ENCODE peak calls at places on chromosomes 7 and 10, in nine cellular contexts. One of them, this sample, is unnamed.

GRCh38 chr10:52232561-52233350 is 81.3 kb upstream of the DKK1 start:
- DNase-seq in cardiac muscle cell: peak
- DNase-seq in AG04450: no peak
- DNase-seq in DND-41: no peak
- DNase-seq in fibroblast of pulmonary artery: peak
- DNase-seq in astrocyte of the spinal cord: no peak
- DNase-seq in heart right ventricle: no peak
- DNase-seq in BE2C: no peak
- DNase-seq in BJ: no peak
- DNase-seq in this sample: no peak

GRCh38 chr10:97762816-97763215 is 9.0 kb downstream of the SFRP5 start:
- DNase-seq in astrocyte of the spinal cord: peak
- DNase-seq in fibroblast of pulmonary artery: peak
- DNase-seq in DND-41: no peak
- DNase-seq in AG04450: no peak
- DNase-seq in heart right ventricle: no peak
- DNase-seq in BJ: no peak
- DNase-seq in cardiac muscle cell: peak
- DNase-seq in BE2C: no peak
- DNase-seq in this sample: no peak

GRCh38 chr7:12961910-12962309 is 274.5 kb downstream of the ARL4A start:
- DNase-seq in AG04450: no peak
- DNase-seq in heart right ventricle: peak
- DNase-seq in astrocyte of the spinal cord: no peak
- DNase-seq in fibroblast of pulmonary artery: no peak
- DNase-seq in DND-41: no peak
- DNase-seq in cardiac muscle cell: peak
- DNase-seq in BJ: no peak
- DNase-seq in BE2C: no peak
- DNase-seq in this sample: no peak

GRCh38 chr10:55370021-55370420 is 569.0 kb upstream of the PCDH15 start:
- DNase-seq in BE2C: no peak
- DNase-seq in cardiac muscle cell: no peak
- DNase-seq in AG04450: no peak
- DNase-seq in BJ: peak
- DNase-seq in heart right ventricle: no peak
- DNase-seq in DND-41: no peak
- DNase-seq in fibroblast of pulmonary artery: peak
- DNase-seq in astrocyte of the spinal cord: peak
- DNase-seq in this sample: no peak

GRCh38 chr10:114328876-114329275 is 75.4 kb downstream of the AFAP1L2 start:
- DNase-seq in fibroblast of pulmonary artery: no peak
- DNase-seq in AG04450: no peak
- DNase-seq in BE2C: no peak
- DNase-seq in DND-41: no peak
- DNase-seq in heart right ventricle: peak
- DNase-seq in astrocyte of the spinal cord: no peak
- DNase-seq in cardiac muscle cell: no peak
- DNase-seq in BJ: no peak
- DNase-seq in this sample: no peak

GRCh38 chr10:14282271-14282670 is 48.5 kb downstream of the FRMD4A start:
- DNase-seq in DND-41: no peak
- DNase-seq in AG04450: no peak
- DNase-seq in fibroblast of pulmonary artery: no peak
- DNase-seq in BJ: peak
- DNase-seq in heart right ventricle: no peak
- DNase-seq in cardiac muscle cell: no peak
- DNase-seq in astrocyte of the spinal cord: no peak
- DNase-seq in BE2C: no peak
- DNase-seq in this sample: no peak

GRCh38 chr10:76287856-76288255 is 856.4 kb downstream of the LRMDA start:
- DNase-seq in cardiac muscle cell: no peak
- DNase-seq in DND-41: no peak
- DNase-seq in fibroblast of pulmonary artery: peak
- DNase-seq in heart right ventricle: no peak
- DNase-seq in BJ: no peak
- DNase-seq in astrocyte of the spinal cord: no peak
- DNase-seq in AG04450: no peak
- DNase-seq in BE2C: no peak
- DNase-seq in this sample: no peak

GRCh38 chr7:29386196-29386765 is 177.4 kb upstream of the PRR15 start:
- DNase-seq in astrocyte of the spinal cord: no peak
- DNase-seq in heart right ventricle: no peak
- DNase-seq in BJ: no peak
- DNase-seq in fibroblast of pulmonary artery: no peak
- DNase-seq in DND-41: no peak
- DNase-seq in cardiac muscle cell: no peak
- DNase-seq in BE2C: no peak
- DNase-seq in AG04450: no peak
- DNase-seq in this sample: no peak

GRCh38 chr10:25933653-25934608 is at the start of gene MYO3A:
- DNase-seq in AG04450: no peak
- DNase-seq in fibroblast of pulmonary artery: no peak
- DNase-seq in astrocyte of the spinal cord: no peak
- DNase-seq in cardiac muscle cell: peak
- DNase-seq in BJ: no peak
- DNase-seq in BE2C: no peak
- DNase-seq in DND-41: no peak
- DNase-seq in heart right ventricle: no peak
- DNase-seq in this sample: no peak

GRCh38 chr10:82256275-82256674 is 381.3 kb downstream of the NRG3 start:
- DNase-seq in DND-41: no peak
- DNase-seq in heart right ventricle: no peak
- DNase-seq in fibroblast of pulmonary artery: no peak
- DNase-seq in astrocyte of the spinal cord: no peak
- DNase-seq in AG04450: no peak
- DNase-seq in BJ: no peak
- DNase-seq in BE2C: no peak
- DNase-seq in cardiac muscle cell: no peak
- DNase-seq in this sample: no peak

GRCh38 chr7:32910195-32910594 is 18.6 kb upstream of the KBTBD2 start:
- DNase-seq in cardiac muscle cell: no peak
- DNase-seq in BE2C: no peak
- DNase-seq in fibroblast of pulmonary artery: no peak
- DNase-seq in DND-41: no peak
- DNase-seq in AG04450: no peak
- DNase-seq in heart right ventricle: no peak
- DNase-seq in astrocyte of the spinal cord: no peak
- DNase-seq in BJ: no peak
- DNase-seq in this sample: no peak

GRCh38 chr7:138091073-138091472 is 14.8 kb downstream of the AKR1D1 start:
- DNase-seq in BJ: no peak
- DNase-seq in cardiac muscle cell: no peak
- DNase-seq in astrocyte of the spinal cord: no peak
- DNase-seq in AG04450: no peak
- DNase-seq in BE2C: no peak
- DNase-seq in heart right ventricle: no peak
- DNase-seq in fibroblast of pulmonary artery: no peak
- DNase-seq in DND-41: no peak
- DNase-seq in this sample: no peak

GRCh38 chr10:17407040-17407439 is 47.4 kb downstream of the ST8SIA6 start:
- DNase-seq in cardiac muscle cell: no peak
- DNase-seq in fibroblast of pulmonary artery: no peak
- DNase-seq in BJ: no peak
- DNase-seq in BE2C: no peak
- DNase-seq in DND-41: no peak
- DNase-seq in heart right ventricle: no peak
- DNase-seq in AG04450: no peak
- DNase-seq in astrocyte of the spinal cord: no peak
- DNase-seq in this sample: no peak

GRCh38 chr7:43660141-43660540 is 69.2 kb downstream of the COA1 start:
- DNase-seq in AG04450: no peak
- DNase-seq in astrocyte of the spinal cord: no peak
- DNase-seq in BJ: no peak
- DNase-seq in heart right ventricle: no peak
- DNase-seq in fibroblast of pulmonary artery: no peak
- DNase-seq in BE2C: no peak
- DNase-seq in cardiac muscle cell: no peak
- DNase-seq in DND-41: no peak
- DNase-seq in this sample: no peak

GRCh38 chr7:144100607-144101006 is 8.8 kb upstream of the OR2A2 start:
- DNase-seq in AG04450: no peak
- DNase-seq in fibroblast of pulmonary artery: no peak
- DNase-seq in DND-41: no peak
- DNase-seq in BJ: no peak
- DNase-seq in heart right ventricle: no peak
- DNase-seq in cardiac muscle cell: no peak
- DNase-seq in BE2C: no peak
- DNase-seq in astrocyte of the spinal cord: no peak
- DNase-seq in this sample: no peak

GRCh38 chr7:70410134-70410750 is 721.7 kb upstream of the GALNT17 start:
- DNase-seq in fibroblast of pulmonary artery: no peak
- DNase-seq in BJ: no peak
- DNase-seq in astrocyte of the spinal cord: no peak
- DNase-seq in BE2C: no peak
- DNase-seq in cardiac muscle cell: no peak
- DNase-seq in AG04450: no peak
- DNase-seq in heart right ventricle: no peak
- DNase-seq in DND-41: no peak
- DNase-seq in this sample: no peak

GRCh38 chr10:11874568-11875182 is 51.5 kb downstream of the PROSER2 start:
- DNase-seq in heart right ventricle: peak
- DNase-seq in BJ: no peak
- DNase-seq in astrocyte of the spinal cord: peak
- DNase-seq in fibroblast of pulmonary artery: peak
- DNase-seq in AG04450: no peak
- DNase-seq in cardiac muscle cell: peak
- DNase-seq in DND-41: peak
- DNase-seq in BE2C: peak
- DNase-seq in this sample: no peak

DNA sequence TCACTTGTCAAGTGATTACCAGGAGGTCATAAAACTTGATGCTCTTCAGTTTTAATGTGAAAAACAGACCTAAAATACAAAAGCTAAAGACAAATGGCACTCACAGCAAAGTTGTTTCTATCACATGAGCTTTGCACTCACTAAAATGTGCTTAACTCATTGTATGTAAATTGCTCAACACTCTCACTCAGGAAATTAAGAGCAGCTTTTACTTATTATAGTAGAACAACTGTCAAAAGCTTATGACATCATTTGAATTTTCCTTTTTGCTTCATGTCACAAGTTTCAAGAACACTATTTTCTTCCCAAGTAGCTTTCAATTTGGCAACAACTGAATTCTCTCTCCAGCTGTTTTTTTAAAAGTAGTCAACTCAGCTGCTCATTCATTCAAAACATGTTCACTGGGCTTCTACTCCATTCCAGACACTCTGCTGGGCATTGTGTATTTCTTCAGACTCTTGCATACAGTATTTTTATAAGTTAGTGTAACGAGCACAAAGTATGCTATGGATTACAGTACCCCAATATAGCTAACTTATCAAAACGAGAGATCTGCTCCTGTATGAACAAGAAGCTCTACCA is 46.9 kb downstream of the ATE1 start:
- DNase-seq in heart right ventricle: no peak
- DNase-seq in DND-41: no peak
- DNase-seq in fibroblast of pulmonary artery: peak
- DNase-seq in cardiac muscle cell: no peak
- DNase-seq in AG04450: no peak
- DNase-seq in BJ: no peak
- DNase-seq in BE2C: no peak
- DNase-seq in astrocyte of the spinal cord: no peak
- DNase-seq in this sample: no peak
- H3K4me3 ChIP-seq in heart right ventricle: no peak
- H3K4me3 ChIP-seq in DND-41: no peak
- H3K4me3 ChIP-seq in fibroblast of pulmonary artery: no peak
- H3K4me3 ChIP-seq in cardiac muscle cell: no peak
- H3K4me3 ChIP-seq in AG04450: no peak
- H3K4me3 ChIP-seq in BJ: no peak
- H3K4me3 ChIP-seq in BE2C: no peak
- H3K4me3 ChIP-seq in astrocyte of the spinal cord: no peak
- H3K4me3 ChIP-seq in this sample: no peak

DNA sequence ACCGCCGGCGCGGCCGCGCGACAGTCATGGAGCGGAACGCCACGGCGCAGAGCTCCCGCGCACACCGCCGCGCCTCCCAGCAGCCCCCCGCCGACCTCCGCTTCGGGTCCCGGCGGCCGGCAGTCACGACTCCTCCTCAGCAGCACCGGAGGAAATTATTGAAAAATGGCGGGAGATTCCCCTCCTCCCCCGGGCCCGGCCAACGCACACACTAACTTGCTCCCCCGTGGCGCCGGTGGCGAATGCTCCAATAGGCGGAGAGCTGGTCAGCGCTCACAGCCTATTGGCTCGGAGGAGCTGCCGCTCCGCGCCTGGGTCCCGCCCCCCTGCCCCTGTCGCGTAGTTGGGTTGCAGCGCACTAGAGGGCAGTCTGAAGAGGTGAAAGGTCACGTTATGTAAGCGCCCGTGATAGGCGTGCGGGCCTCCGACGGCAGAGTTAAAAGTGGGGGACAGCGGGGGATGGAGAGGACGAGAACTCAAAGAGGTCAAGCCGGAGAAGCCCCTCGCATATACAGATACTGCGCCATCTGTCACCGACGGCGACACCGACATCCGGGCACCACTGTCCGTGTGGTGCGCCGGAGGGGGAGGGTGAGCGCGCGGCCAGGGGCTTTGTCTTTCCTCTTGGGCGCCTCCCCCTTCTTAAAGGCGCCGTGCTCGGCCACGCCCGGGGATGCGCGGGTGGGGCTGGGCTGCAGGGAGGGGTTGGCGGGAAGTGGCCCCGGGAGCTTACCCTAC is at the start of gene BAZ1B:
- DNase-seq in BJ: peak
- DNase-seq in cardiac muscle cell: peak
- DNase-seq in astrocyte of the spinal cord: peak
- DNase-seq in DND-41: peak
- DNase-seq in heart right ventricle: peak
- DNase-seq in BE2C: peak
- DNase-seq in AG04450: peak
- DNase-seq in fibroblast of pulmonary artery: peak
- DNase-seq in this sample: peak
- TF ChIP-seq CTCF in BJ: peak
- TF ChIP-seq CTCF in cardiac muscle cell: no peak
- TF ChIP-seq CTCF in astrocyte of the spinal cord: peak
- TF ChIP-seq CTCF in DND-41: no peak
- TF ChIP-seq CTCF in heart right ventricle: no peak
- TF ChIP-seq CTCF in BE2C: peak
- TF ChIP-seq CTCF in AG04450: peak
- TF ChIP-seq CTCF in fibroblast of pulmonary artery: no peak
- TF ChIP-seq CTCF in this sample: peak

DNA sequence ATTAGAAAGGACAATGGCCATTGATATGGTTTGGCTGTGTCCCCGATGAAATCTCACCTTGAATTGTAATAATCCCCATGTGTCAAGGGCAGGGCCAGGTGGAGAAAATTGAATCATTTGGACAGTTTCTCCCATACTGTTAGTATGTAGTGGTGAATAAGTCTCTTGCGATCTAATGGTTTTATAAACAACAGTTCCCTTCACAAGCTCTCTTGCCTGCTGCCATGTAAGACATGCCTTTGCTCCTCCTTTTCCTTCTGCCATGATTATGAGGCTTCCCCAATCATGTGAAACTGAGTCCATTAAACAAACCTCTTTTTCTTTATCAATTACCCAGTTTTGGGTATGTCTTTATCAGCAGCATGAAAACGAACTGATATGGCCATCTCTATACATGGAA is 302.7 kb downstream of the SFMBT2 start:
- DNase-seq in BJ: no peak
- DNase-seq in astrocyte of the spinal cord: no peak
- DNase-seq in cardiac muscle cell: no peak
- DNase-seq in BE2C: no peak
- DNase-seq in DND-41: no peak
- DNase-seq in heart right ventricle: no peak
- DNase-seq in AG04450: no peak
- DNase-seq in fibroblast of pulmonary artery: no peak
- DNase-seq in this sample: no peak
- H3K4me3 ChIP-seq in BJ: no peak
- H3K4me3 ChIP-seq in astrocyte of the spinal cord: no peak
- H3K4me3 ChIP-seq in cardiac muscle cell: no peak
- H3K4me3 ChIP-seq in BE2C: no peak
- H3K4me3 ChIP-seq in DND-41: no peak
- H3K4me3 ChIP-seq in heart right ventricle: no peak
- H3K4me3 ChIP-seq in AG04450: no peak
- H3K4me3 ChIP-seq in fibroblast of pulmonary artery: no peak
- H3K4me3 ChIP-seq in this sample: no peak

GRCh38 chr10:117661316-117661715 is 118.8 kb downstream of the EMX2 start:
- DNase-seq in DND-41: no peak
- DNase-seq in AG04450: no peak
- DNase-seq in heart right ventricle: no peak
- DNase-seq in cardiac muscle cell: no peak
- DNase-seq in BE2C: no peak
- DNase-seq in BJ: no peak
- DNase-seq in fibroblast of pulmonary artery: no peak
- DNase-seq in astrocyte of the spinal cord: no peak
- DNase-seq in this sample: no peak
- TF ChIP-seq CTCF in DND-41: no peak
- TF ChIP-seq CTCF in AG04450: no peak
- TF ChIP-seq CTCF in heart right ventricle: no peak
- TF ChIP-seq CTCF in cardiac muscle cell: no peak
- TF ChIP-seq CTCF in BE2C: no peak
- TF ChIP-seq CTCF in BJ: no peak
- TF ChIP-seq CTCF in fibroblast of pulmonary artery: no peak
- TF ChIP-seq CTCF in astrocyte of the spinal cord: no peak
- TF ChIP-seq CTCF in this sample: no peak